ENCODE peak calls at places on chromosomes 4 and X, in four cellular contexts. V is fibroblast of lung, Y is astrocyte of the spinal cord, X is uterus. U is an unnamed sample.

GRCh38 chrX:120310861-120311631 is at the start of gene TMEM255A:
- DNase-seq in V (peak; percentile 6), Y (peak; percentile 3), X (peak; percentile 54), U (no peak)

GRCh38 chrX:148466292-148466691 is 34.1 kb upstream of the AFF2 start:
- DNase-seq in V (no peak), Y (no peak), X (no peak), U (no peak)

GRCh38 chr4:13527983-13528822 is 16.1 kb downstream of the NKX3-2 start:
- DNase-seq in V (no peak), Y (no peak), X (no peak), U (no peak)

GRCh38 chr4:80071643-80072606 is 1.1 kb downstream of the ANTXR2 start:
- DNase-seq in V (peak; percentile 53), Y (peak; percentile 39), X (peak; percentile 56), U (no peak)

GRCh38 chr4:81421346-81422218 is 50.1 kb downstream of the RASGEF1B start:
- DNase-seq in V (peak; percentile 47), Y (peak; percentile 52), X (no peak), U (no peak)

GRCh38 chr4:78464265-78464664 is 87.3 kb upstream of the ANXA3 start:
- DNase-seq in V (no peak), Y (no peak), X (no peak), U (no peak)

GRCh38 chr4:33400504-33400903 is 2680.3 kb downstream of the PCDH7 start:
- DNase-seq in V (no peak), Y (no peak), X (no peak), U (no peak)

GRCh38 chr4:89331197-89331596 is 23.6 kb upstream of the GPRIN3 start:
- DNase-seq in V (no peak), Y (no peak), X (no peak), U (no peak)

GRCh38 chrX:77431227-77431626 is 16.0 kb upstream of the FGF16 start:
- DNase-seq in V (peak; percentile 91), Y (peak; percentile 42), X (no peak), U (peak; percentile 58)

GRCh38 chr4:170888660-170889059 is 798.9 kb upstream of the AADAT start:
- DNase-seq in V (no peak), Y (no peak), X (no peak), U (no peak)

GRCh38 chr4:36489798-36490197 is 208.4 kb downstream of the DTHD1 start:
- DNase-seq in V (no peak), Y (no peak), X (no peak), U (no peak)

GRCh38 chr4:106369456-106370060 is 980 bp upstream of the GIMD1 start:
- DNase-seq in V (peak; percentile 86), Y (peak; percentile 88), X (no peak), U (peak; percentile 31)

GRCh38 chr4:149291463-149291862 is 524.2 kb downstream of the IQCM start:
- DNase-seq in V (peak; percentile 86), Y (peak; percentile 55), X (no peak), U (no peak)

GRCh38 chr4:154329268-154329858 is 162.2 kb downstream of the DCHS2 start:
- DNase-seq in V (peak; percentile 49), Y (peak; percentile 36), X (peak; percentile 22), U (no peak)

DNA sequence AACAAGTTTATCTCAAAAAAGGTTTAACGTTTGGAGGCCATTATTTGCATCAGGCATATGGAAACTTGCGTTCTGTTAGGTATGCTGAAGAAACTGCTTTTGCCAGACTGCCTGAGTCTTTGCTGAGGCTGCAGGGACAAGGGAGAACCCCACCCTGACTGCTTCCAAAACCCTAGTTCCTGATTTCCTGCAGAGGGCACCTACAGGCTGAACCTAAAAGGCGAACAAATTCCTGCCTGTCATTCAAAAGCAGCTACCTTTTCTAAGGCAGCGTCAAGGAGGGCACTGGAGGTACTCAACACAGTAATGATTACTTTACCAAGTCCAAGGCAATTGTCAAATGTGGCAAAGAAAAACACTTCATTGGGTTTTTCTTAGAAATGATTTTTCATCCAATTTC is 578 bp upstream of the CORIN start:
- DNase-seq in V (no peak), Y (no peak), X (no peak), U (no peak)
- TF ChIP-seq CTCF in V (no peak), Y (no peak), X (no peak), U (peak; percentile 12)

DNA sequence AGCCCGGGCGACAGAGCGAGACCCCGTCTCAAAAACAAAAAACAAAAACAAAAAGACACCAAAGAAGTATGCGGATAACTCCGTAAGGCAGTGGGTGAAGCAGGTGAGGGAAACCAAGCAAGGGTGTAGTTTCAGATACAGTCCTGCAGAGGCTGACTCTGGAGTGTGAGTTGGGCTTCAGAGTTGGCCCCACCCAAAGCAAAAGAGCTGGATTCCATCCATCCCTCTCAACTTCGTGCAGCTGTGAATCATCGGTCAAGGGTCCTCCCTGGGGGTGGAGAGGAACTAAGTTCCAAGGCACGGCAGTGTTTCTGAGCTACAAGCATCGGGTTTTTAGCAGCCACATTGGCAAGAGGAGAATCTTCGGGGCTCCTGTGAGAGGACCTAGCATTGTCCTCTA is 43.9 kb upstream of the FAM9A start:
- DNase-seq in V (peak; percentile 83), Y (peak; percentile 73), X (no peak), U (peak; percentile 29)
- TF ChIP-seq CTCF in V (peak; percentile 37), Y (peak; percentile 42), X (no peak), U (peak; percentile 45)

DNA sequence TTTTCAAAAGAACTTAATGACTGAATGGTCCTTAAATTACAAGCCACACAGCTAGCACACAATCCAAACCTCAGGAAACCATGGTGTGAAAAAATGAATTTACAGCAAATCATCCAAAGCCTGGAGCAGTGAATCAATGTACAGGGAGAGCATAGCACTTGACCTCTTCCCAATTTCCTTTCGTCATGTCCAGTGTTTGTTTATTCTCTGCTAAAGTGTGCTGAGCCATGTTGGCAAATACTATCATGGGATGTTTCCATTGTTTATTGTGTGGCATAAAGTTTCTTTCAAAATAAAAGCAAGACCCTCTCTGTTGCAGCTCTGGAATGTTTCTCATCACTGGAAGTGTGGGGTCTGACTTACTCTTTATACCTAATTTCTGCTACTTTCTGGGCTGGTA is 25.4 kb upstream of the FAM47B start:
- DNase-seq in V (peak; percentile 47), Y (no peak), X (no peak), U (no peak)
- TF ChIP-seq CTCF in V (no peak), Y (no peak), X (no peak), U (no peak)

GRCh38 chr4:74311696-74312313 is 3.5 kb downstream of the EPGN start:
- DNase-seq in V (peak; percentile 78), Y (peak; percentile 70), X (no peak), U (no peak)
- TF ChIP-seq CTCF in V (peak; percentile 65), Y (peak; percentile 62), X (peak; percentile 26), U (peak; percentile 69)